ENCODE peak calls at places on chromosomes 1 and 21, in nine cellular contexts. One of them, this sample, is unnamed.

GRCh38 chr21:33360281-33360680 is 35.5 kb downstream of the IFNAR1 start:
- DNase-seq in EL: peak
- DNase-seq in 8988T: no peak
- DNase-seq in HCEC 1CT: no peak
- DNase-seq in HT1080: peak
- DNase-seq in transverse colon: no peak
- DNase-seq in CD8-positive, alpha-beta T cell: no peak
- DNase-seq in pons: no peak
- DNase-seq in psoas muscle: no peak
- DNase-seq in this sample: no peak

GRCh38 chr21:25735221-25735894 is 586 bp downstream of the GABPA start:
- DNase-seq in psoas muscle: peak
- DNase-seq in HT1080: peak
- DNase-seq in HCEC 1CT: peak
- DNase-seq in CD8-positive, alpha-beta T cell: peak
- DNase-seq in 8988T: peak
- DNase-seq in pons: peak
- DNase-seq in transverse colon: peak
- DNase-seq in EL: peak
- DNase-seq in this sample: peak

GRCh38 chr1:27727126-27727525 is 1.4 kb downstream of the FAM76A start:
- DNase-seq in 8988T: no peak
- DNase-seq in CD8-positive, alpha-beta T cell: no peak
- DNase-seq in psoas muscle: no peak
- DNase-seq in transverse colon: no peak
- DNase-seq in EL: peak
- DNase-seq in pons: no peak
- DNase-seq in HCEC 1CT: peak
- DNase-seq in HT1080: peak
- DNase-seq in this sample: no peak

GRCh38 chr1:80640978-80641377 is 1159.8 kb upstream of the ADGRL2 start:
- DNase-seq in CD8-positive, alpha-beta T cell: no peak
- DNase-seq in EL: no peak
- DNase-seq in HT1080: no peak
- DNase-seq in psoas muscle: no peak
- DNase-seq in 8988T: no peak
- DNase-seq in transverse colon: no peak
- DNase-seq in HCEC 1CT: no peak
- DNase-seq in pons: no peak
- DNase-seq in this sample: no peak

GRCh38 chr1:18009729-18010075 is 97.9 kb upstream of the IGSF21 start:
- DNase-seq in CD8-positive, alpha-beta T cell: no peak
- DNase-seq in psoas muscle: no peak
- DNase-seq in pons: no peak
- DNase-seq in 8988T: no peak
- DNase-seq in HCEC 1CT: no peak
- DNase-seq in transverse colon: no peak
- DNase-seq in EL: no peak
- DNase-seq in HT1080: no peak
- DNase-seq in this sample: no peak

GRCh38 chr1:178645157-178645825 is 79.8 kb upstream of the RALGPS2 start:
- DNase-seq in pons: no peak
- DNase-seq in 8988T: no peak
- DNase-seq in HCEC 1CT: peak
- DNase-seq in CD8-positive, alpha-beta T cell: no peak
- DNase-seq in EL: peak
- DNase-seq in transverse colon: no peak
- DNase-seq in psoas muscle: no peak
- DNase-seq in HT1080: no peak
- DNase-seq in this sample: no peak

GRCh38 chr1:156964431-156964830 is 44.0 kb downstream of the LRRC71 start:
- DNase-seq in transverse colon: no peak
- DNase-seq in HCEC 1CT: peak
- DNase-seq in HT1080: no peak
- DNase-seq in CD8-positive, alpha-beta T cell: no peak
- DNase-seq in 8988T: no peak
- DNase-seq in pons: no peak
- DNase-seq in EL: peak
- DNase-seq in psoas muscle: no peak
- DNase-seq in this sample: no peak

GRCh38 chr1:9612162-9612845 is 23.6 kb downstream of the TMEM201 start:
- DNase-seq in 8988T: no peak
- DNase-seq in pons: no peak
- DNase-seq in psoas muscle: no peak
- DNase-seq in transverse colon: no peak
- DNase-seq in EL: peak
- DNase-seq in HT1080: no peak
- DNase-seq in HCEC 1CT: no peak
- DNase-seq in CD8-positive, alpha-beta T cell: no peak
- DNase-seq in this sample: no peak

GRCh38 chr1:180151508-180151907 is 3.2 kb upstream of the QSOX1 start:
- DNase-seq in psoas muscle: no peak
- DNase-seq in HT1080: peak
- DNase-seq in pons: no peak
- DNase-seq in transverse colon: no peak
- DNase-seq in HCEC 1CT: peak
- DNase-seq in 8988T: no peak
- DNase-seq in CD8-positive, alpha-beta T cell: no peak
- DNase-seq in EL: peak
- DNase-seq in this sample: no peak

GRCh38 chr1:47179988-47180563 is 9.8 kb downstream of the PDZK1IP1 start:
- DNase-seq in HCEC 1CT: no peak
- DNase-seq in psoas muscle: no peak
- DNase-seq in transverse colon: no peak
- DNase-seq in pons: no peak
- DNase-seq in CD8-positive, alpha-beta T cell: no peak
- DNase-seq in 8988T: no peak
- DNase-seq in EL: no peak
- DNase-seq in HT1080: no peak
- DNase-seq in this sample: no peak

GRCh38 chr1:85463666-85464496 is 1.1 kb downstream of the DDAH1 start:
- DNase-seq in psoas muscle: no peak
- DNase-seq in transverse colon: no peak
- DNase-seq in 8988T: no peak
- DNase-seq in HCEC 1CT: peak
- DNase-seq in EL: peak
- DNase-seq in CD8-positive, alpha-beta T cell: no peak
- DNase-seq in pons: peak
- DNase-seq in HT1080: peak
- DNase-seq in this sample: peak

GRCh38 chr1:177495878-177496277 is 325.1 kb downstream of the BRINP2 start:
- DNase-seq in transverse colon: no peak
- DNase-seq in HT1080: no peak
- DNase-seq in pons: no peak
- DNase-seq in 8988T: no peak
- DNase-seq in CD8-positive, alpha-beta T cell: no peak
- DNase-seq in psoas muscle: no peak
- DNase-seq in EL: no peak
- DNase-seq in HCEC 1CT: no peak
- DNase-seq in this sample: no peak

GRCh38 chr1:200631375-200631774 is 10.8 kb upstream of the KIF14 start:
- DNase-seq in pons: no peak
- DNase-seq in transverse colon: no peak
- DNase-seq in 8988T: no peak
- DNase-seq in HCEC 1CT: no peak
- DNase-seq in psoas muscle: no peak
- DNase-seq in CD8-positive, alpha-beta T cell: no peak
- DNase-seq in HT1080: no peak
- DNase-seq in EL: no peak
- DNase-seq in this sample: no peak

GRCh38 chr1:89555550-89555949 is 30.9 kb downstream of the LRRC8B start:
- DNase-seq in transverse colon: no peak
- DNase-seq in pons: no peak
- DNase-seq in 8988T: no peak
- DNase-seq in EL: no peak
- DNase-seq in psoas muscle: no peak
- DNase-seq in HT1080: no peak
- DNase-seq in CD8-positive, alpha-beta T cell: no peak
- DNase-seq in HCEC 1CT: no peak
- DNase-seq in this sample: no peak

GRCh38 chr21:38831526-38832467 is 26.1 kb downstream of the ETS2 start:
- DNase-seq in transverse colon: peak
- DNase-seq in EL: peak
- DNase-seq in HT1080: peak
- DNase-seq in CD8-positive, alpha-beta T cell: peak
- DNase-seq in HCEC 1CT: peak
- DNase-seq in 8988T: no peak
- DNase-seq in psoas muscle: no peak
- DNase-seq in pons: peak
- DNase-seq in this sample: no peak

GRCh38 chr1:84665703-84666317 is 24.5 kb downstream of the SSX2IP start:
- DNase-seq in EL: peak
- DNase-seq in pons: no peak
- DNase-seq in 8988T: no peak
- DNase-seq in HCEC 1CT: peak
- DNase-seq in transverse colon: no peak
- DNase-seq in psoas muscle: no peak
- DNase-seq in HT1080: peak
- DNase-seq in CD8-positive, alpha-beta T cell: no peak
- DNase-seq in this sample: no peak

GRCh38 chr1:19786988-19787423 is 12.7 kb downstream of the TMCO4 start:
- DNase-seq in 8988T: no peak
- DNase-seq in CD8-positive, alpha-beta T cell: no peak
- DNase-seq in EL: no peak
- DNase-seq in psoas muscle: no peak
- DNase-seq in transverse colon: peak
- DNase-seq in pons: no peak
- DNase-seq in HT1080: no peak
- DNase-seq in HCEC 1CT: no peak
- DNase-seq in this sample: no peak

GRCh38 chr1:64826991-64827390 is 82.1 kb downstream of the RAVER2 start:
- DNase-seq in HT1080: peak
- DNase-seq in HCEC 1CT: no peak
- DNase-seq in CD8-positive, alpha-beta T cell: no peak
- DNase-seq in transverse colon: no peak
- DNase-seq in pons: no peak
- DNase-seq in EL: peak
- DNase-seq in 8988T: no peak
- DNase-seq in psoas muscle: no peak
- DNase-seq in this sample: no peak

GRCh38 chr1:86998727-86999126 is 84.3 kb downstream of the HS2ST1 start:
- DNase-seq in psoas muscle: no peak
- DNase-seq in transverse colon: no peak
- DNase-seq in HT1080: no peak
- DNase-seq in HCEC 1CT: no peak
- DNase-seq in CD8-positive, alpha-beta T cell: no peak
- DNase-seq in pons: no peak
- DNase-seq in EL: no peak
- DNase-seq in 8988T: no peak
- DNase-seq in this sample: no peak

GRCh38 chr1:68221971-68222355 is 10.4 kb downstream of the WLS start:
- DNase-seq in pons: no peak
- DNase-seq in 8988T: no peak
- DNase-seq in HCEC 1CT: peak
- DNase-seq in HT1080: peak
- DNase-seq in transverse colon: no peak
- DNase-seq in psoas muscle: no peak
- DNase-seq in EL: peak
- DNase-seq in CD8-positive, alpha-beta T cell: no peak
- DNase-seq in this sample: no peak

GRCh38 chr1:109807822-109808680 is 44.3 kb upstream of the EPS8L3 start:
- DNase-seq in EL: peak
- DNase-seq in transverse colon: no peak
- DNase-seq in psoas muscle: peak
- DNase-seq in CD8-positive, alpha-beta T cell: no peak
- DNase-seq in 8988T: peak
- DNase-seq in HCEC 1CT: peak
- DNase-seq in pons: no peak
- DNase-seq in HT1080: peak
- DNase-seq in this sample: no peak

GRCh38 chr1:237300642-237301041 is 258.7 kb downstream of the RYR2 start:
- DNase-seq in HCEC 1CT: no peak
- DNase-seq in HT1080: no peak
- DNase-seq in EL: no peak
- DNase-seq in psoas muscle: no peak
- DNase-seq in transverse colon: no peak
- DNase-seq in CD8-positive, alpha-beta T cell: no peak
- DNase-seq in 8988T: no peak
- DNase-seq in pons: no peak
- DNase-seq in this sample: no peak

GRCh38 chr1:37284053-37284452 is 190.3 kb upstream of the ZC3H12A start:
- DNase-seq in CD8-positive, alpha-beta T cell: no peak
- DNase-seq in 8988T: no peak
- DNase-seq in transverse colon: no peak
- DNase-seq in pons: no peak
- DNase-seq in psoas muscle: no peak
- DNase-seq in EL: no peak
- DNase-seq in HT1080: no peak
- DNase-seq in HCEC 1CT: no peak
- DNase-seq in this sample: no peak

GRCh38 chr1:146036990-146037646 is 15.6 kb upstream of the HJV start:
- DNase-seq in CD8-positive, alpha-beta T cell: peak
- DNase-seq in psoas muscle: peak
- DNase-seq in HCEC 1CT: peak
- DNase-seq in HT1080: peak
- DNase-seq in 8988T: no peak
- DNase-seq in pons: peak
- DNase-seq in transverse colon: peak
- DNase-seq in EL: peak
- DNase-seq in this sample: peak

GRCh38 chr1:178382372-178382771 is 114.4 kb downstream of the CLEC20A start:
- DNase-seq in pons: no peak
- DNase-seq in HT1080: no peak
- DNase-seq in psoas muscle: no peak
- DNase-seq in EL: no peak
- DNase-seq in transverse colon: no peak
- DNase-seq in CD8-positive, alpha-beta T cell: no peak
- DNase-seq in 8988T: no peak
- DNase-seq in HCEC 1CT: no peak
- DNase-seq in this sample: no peak

GRCh38 chr1:116987256-116987555 is 14.4 kb upstream of the CD101 start:
- DNase-seq in HCEC 1CT: no peak
- DNase-seq in psoas muscle: no peak
- DNase-seq in CD8-positive, alpha-beta T cell: peak
- DNase-seq in transverse colon: peak
- DNase-seq in pons: no peak
- DNase-seq in EL: no peak
- DNase-seq in HT1080: no peak
- DNase-seq in 8988T: no peak
- DNase-seq in this sample: no peak

GRCh38 chr21:32257952-32258785 is 20.7 kb downstream of the MIS18A start:
- DNase-seq in psoas muscle: peak
- DNase-seq in EL: peak
- DNase-seq in pons: peak
- DNase-seq in 8988T: peak
- DNase-seq in HT1080: peak
- DNase-seq in CD8-positive, alpha-beta T cell: peak
- DNase-seq in transverse colon: peak
- DNase-seq in HCEC 1CT: peak
- DNase-seq in this sample: peak

GRCh38 chr1:41613646-41614592 is 129.4 kb upstream of the EDN2 start:
- DNase-seq in 8988T: no peak
- DNase-seq in pons: no peak
- DNase-seq in HCEC 1CT: peak
- DNase-seq in transverse colon: no peak
- DNase-seq in HT1080: no peak
- DNase-seq in CD8-positive, alpha-beta T cell: no peak
- DNase-seq in EL: peak
- DNase-seq in psoas muscle: no peak
- DNase-seq in this sample: peak

GRCh38 chr1:910881-911721 is 12.6 kb upstream of the SAMD11 start:
- DNase-seq in transverse colon: peak
- DNase-seq in EL: peak
- DNase-seq in psoas muscle: peak
- DNase-seq in 8988T: peak
- DNase-seq in HCEC 1CT: no peak
- DNase-seq in pons: no peak
- DNase-seq in HT1080: peak
- DNase-seq in CD8-positive, alpha-beta T cell: no peak
- DNase-seq in this sample: no peak